ENCODE peak calls at places on chromosomes 13 and 19, in five cellular contexts. G, K, U, N and I are unnamed samples.

GRCh38 chr19:35216833-35217707 is 11.5 kb downstream of the FAM187B start:
- DNase-seq in G (peak; percentile 40), K (peak; percentile 44), N (peak; percentile 60), U (no peak), I (no peak)

GRCh38 chr13:98997051-98997730 is 19.3 kb upstream of the DOCK9 start:
- DNase-seq in G (no peak), K (no peak), U (no peak), N (no peak), I (no peak)

GRCh38 chr13:64912141-64912540 is 2318.0 kb downstream of the PCDH9 start:
- DNase-seq in U (peak; percentile 48), G (no peak), K (no peak), N (no peak), I (no peak)

GRCh38 chr13:27909378-27909777 is 10.4 kb upstream of the PDX1 start:
- DNase-seq in N (no peak), K (no peak), U (no peak), G (no peak), I (no peak)

GRCh38 chr13:66951426-66951825 is 278.7 kb downstream of the PCDH9 start:
- DNase-seq in U (no peak), K (no peak), G (no peak), N (no peak), I (no peak)

GRCh38 chr19:15317392-15318011 is 14.8 kb downstream of the BRD4 start:
- DNase-seq in N (no peak), U (no peak), K (no peak), G (no peak), I (no peak)

GRCh38 chr19:51462681-51463080 is 4.4 kb upstream of the SIGLEC8 start:
- DNase-seq in N (peak; percentile 17), U (no peak), K (no peak), G (no peak), I (no peak)

GRCh38 chr13:40058757-40059236 is 403.3 kb downstream of the COG6 start:
- DNase-seq in U (no peak), K (no peak), N (no peak), G (no peak), I (no peak)

GRCh38 chr19:41945135-41945766 is 13.9 kb downstream of the RABAC1 start:
- DNase-seq in K (no peak), U (no peak), G (no peak), N (peak; percentile 61), I (no peak)

GRCh38 chr19:3707868-3708206 is 347 bp upstream of the TJP3 start:
- DNase-seq in U (no peak), N (no peak), K (no peak), G (no peak), I (no peak)

GRCh38 chr19:3710265-3710812 is 2.2 kb downstream of the TJP3 start:
- DNase-seq in U (peak; percentile 93), N (peak; percentile 99), G (peak; percentile 46), K (no peak), I (peak; percentile 93)

GRCh38 chr19:3716147-3716668 is 8.0 kb downstream of the TJP3 start:
- DNase-seq in U (peak; percentile 51), K (no peak), N (no peak), G (no peak), I (no peak)

GRCh38 chr19:3708207-3708931 is at the start of gene TJP3:
- DNase-seq in G (no peak), U (no peak), K (no peak), N (peak; percentile 85), I (peak; percentile 92)

GRCh38 chr19:3712663-3713531 is 4.7 kb downstream of the TJP3 start:
- DNase-seq in N (peak; percentile 80), G (no peak), K (no peak), U (peak; percentile 63), I (peak; percentile 64)
- H3K4me1 ChIP-seq in N (peaks cover 13% of the 10 kb centered on the region), G (no peaks in the 10 kb centered on the region), K (peaks cover 12% of the 10 kb centered on the region), U (peaks cover 58% of the 10 kb centered on the region), I (peaks cover 30% of the 10 kb centered on the region)

GRCh38 chr19:6076291-6076665 is 34.0 kb downstream of the RFX2 start:
- DNase-seq in K (no peak), G (no peak), N (no peak), U (no peak), I (peak; percentile 8)
- H3K27ac ChIP-seq in K (peak overlapping the region; percentile 89), G (no peak overlapping the region), N (peak overlapping the region; percentile 78), U (no peak overlapping the region), I (no peak overlapping the region)

GRCh38 chr19:45779231-45780145 is 2.8 kb downstream of the DMPK start:
- DNase-seq in K (peak; percentile 95), G (peak; percentile 92), U (peak; percentile 95), N (peak; percentile 98), I (peak; percentile 87)

GRCh38 chr19:45782162-45782623 is at the start of gene DMPK:
- DNase-seq in G (no peak), K (no peak), N (no peak), U (no peak), I (no peak)

GRCh38 chr19:45780146-45780447 is 2.2 kb downstream of the DMPK start:
- DNase-seq in G (no peak), U (no peak), N (no peak), K (no peak), I (no peak)

GRCh38 chr19:45781282-45782161 is 768 bp downstream of the DMPK start:
- DNase-seq in G (peak; percentile 72), N (peak; percentile 72), U (peak; percentile 57), K (no peak), I (peak; percentile 58)

DNA sequence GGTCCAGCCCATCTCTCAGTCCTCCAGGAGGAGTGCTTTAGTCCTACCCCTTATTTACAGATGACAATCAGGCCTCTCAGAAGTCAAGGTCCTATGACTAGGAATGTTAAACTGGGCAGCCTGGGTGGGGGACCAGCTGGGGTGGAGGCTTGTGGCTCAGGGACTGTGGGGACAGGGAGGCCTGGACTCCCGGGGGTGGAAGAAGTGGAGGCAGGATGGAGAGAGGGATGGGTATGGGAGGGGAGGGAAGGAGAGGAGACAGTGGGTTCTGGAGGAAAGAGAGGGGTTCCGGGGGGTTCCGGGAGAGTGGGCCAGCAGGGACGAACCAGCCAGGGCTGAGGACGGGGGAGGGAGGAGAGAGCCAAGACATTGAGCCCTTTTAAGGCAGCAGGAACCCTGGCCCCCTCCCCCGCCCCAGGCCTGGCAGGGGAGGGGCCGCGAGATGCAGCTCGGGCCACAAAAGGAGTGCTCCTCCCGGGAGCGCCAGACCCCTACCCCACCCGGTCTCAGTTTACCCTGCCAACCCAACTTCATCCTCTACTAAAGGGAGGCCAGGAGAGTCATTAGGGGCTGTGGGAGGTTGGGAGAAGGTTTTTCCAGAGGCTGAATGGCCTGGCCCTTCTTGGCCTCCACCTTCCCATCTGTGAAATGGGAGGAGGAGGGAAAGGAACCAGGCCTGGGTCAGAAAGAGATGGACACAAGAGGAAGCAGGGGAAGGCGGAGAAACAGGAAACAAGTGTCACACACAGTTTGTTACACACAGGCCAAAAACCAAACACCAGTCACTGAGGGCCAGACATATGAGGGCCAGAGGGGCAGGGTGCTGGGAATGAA is 1.6 kb downstream of the DMPK start:
- DNase-seq in N (no peak), G (no peak), U (no peak), K (no peak), I (no peak)
- H3K4me3 ChIP-seq in N (peak overlapping the region; percentile 71), G (peak overlapping the region; percentile 61), U (peak overlapping the region; percentile 34), K (peak overlapping the region; percentile 51), I (no peak overlapping the region)

GRCh38 chr19:18466354-18466753 is 28.4 kb upstream of the ISYNA1 start:
- DNase-seq in N (no peak), U (no peak), G (no peak), K (no peak), I (no peak)

GRCh38 chr19:18468930-18469244 is 31.0 kb upstream of the ISYNA1 start:
- DNase-seq in U (no peak), K (no peak), G (no peak), N (no peak), I (no peak)

GRCh38 chr19:18469245-18470107 is 31.5 kb upstream of the ISYNA1 start:
- DNase-seq in K (no peak), G (peak; percentile 58), N (peak; percentile 72), U (peak; percentile 81), I (no peak)

GRCh38 chr19:18468517-18468916 is 30.6 kb upstream of the ISYNA1 start:
- DNase-seq in G (no peak), N (no peak), K (no peak), U (peak; percentile 30), I (peak; percentile 65)

DNA sequence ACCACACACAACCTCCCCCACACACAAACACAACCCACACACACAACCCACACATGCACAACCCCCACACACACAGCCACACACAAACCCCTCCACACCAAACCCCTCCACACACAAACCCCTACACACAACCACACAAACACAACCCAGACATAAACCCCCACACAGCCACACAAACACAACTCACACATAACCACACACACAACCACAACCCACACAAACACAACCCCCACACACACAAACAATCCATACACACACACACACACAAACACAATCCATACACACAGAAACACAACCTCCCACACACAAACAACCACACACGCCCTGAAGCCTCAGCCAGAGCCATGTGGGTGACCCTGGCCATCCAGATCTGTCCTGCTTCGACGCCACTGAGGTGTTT is 30.0 kb upstream of the ISYNA1 start:
- DNase-seq in U (no peak), N (no peak), K (no peak), G (no peak), I (no peak)
- H3K4me1 ChIP-seq in U (peaks cover 52% of the 10 kb centered on the region), N (peaks cover 64% of the 10 kb centered on the region), K (peaks cover 63% of the 10 kb centered on the region), G (peaks cover 13% of the 10 kb centered on the region), I (no peaks in the 10 kb centered on the region)

GRCh38 chr13:109815651-109816050 is 29.3 kb upstream of the IRS2 start:
- DNase-seq in U (no peak), K (no peak), N (no peak), G (no peak), I (no peak)

GRCh38 chr13:109810761-109811510 is 24.6 kb upstream of the IRS2 start:
- DNase-seq in U (no peak), N (no peak), G (no peak), K (no peak), I (no peak)

GRCh38 chr13:109813663-109814062 is 27.3 kb upstream of the IRS2 start:
- DNase-seq in N (no peak), G (no peak), K (no peak), U (no peak), I (no peak)

GRCh38 chr13:109809216-109809890 is 23.0 kb upstream of the IRS2 start:
- DNase-seq in N (no peak), U (no peak), G (no peak), K (no peak), I (no peak)

GRCh38 chr13:109812375-109812774 is 26.0 kb upstream of the IRS2 start:
- DNase-seq in N (no peak), K (no peak), G (no peak), U (no peak), I (no peak)
- H3K27ac ChIP-seq in N (no peak overlapping the region), K (no peak overlapping the region), G (no peak overlapping the region), U (no peak overlapping the region), I (no peak overlapping the region)